ENCODE peak calls at places on chromosomes 6 and 20, in six cellular contexts. T is ovary, B is left ventricle myocardium inferior, D is NT2/D1, S is right cardiac atrium, H is lower lobe of right lung. I is an unnamed sample.

GRCh38 chr6:5778317-5778857 is 228.3 kb downstream of the NRN1 start:
- DNase-seq in T (no peak), B (no peak), D (no peak), S (no peak), H (no peak), I (no peak)

GRCh38 chr20:32444474-32445220 is 86.5 kb downstream of the ASXL1 start:
- DNase-seq in T (no peak), B (no peak), D (no peak), S (no peak), H (no peak), I (no peak)

GRCh38 chr20:38616457-38616856 is 14.8 kb downstream of the ARHGAP40 start:
- DNase-seq in T (no peak), B (no peak), D (no peak), S (no peak), H (no peak), I (no peak)

GRCh38 chr6:168584251-168584650 is 143.3 kb downstream of the SMOC2 start:
- DNase-seq in T (no peak), B (no peak), D (no peak), S (no peak), H (no peak), I (no peak)

GRCh38 chr6:166005401-166005845 is 162.2 kb downstream of the TBXT start:
- DNase-seq in T (peak; percentile 77), B (peak; percentile 70), D (no peak), S (peak; percentile 89), H (no peak), I (peak; percentile 63)

GRCh38 chr20:34680586-34680985 is 3.7 kb upstream of the PIGU start:
- DNase-seq in T (no peak), B (no peak), D (no peak), S (no peak), H (no peak), I (no peak)

GRCh38 chr6:136148523-136148922 is 101.6 kb downstream of the MTFR2 start:
- DNase-seq in T (no peak), B (no peak), D (no peak), S (no peak), H (no peak), I (no peak)

GRCh38 chr6:43220439-43220951 is 8.8 kb downstream of the DNPH1 start:
- DNase-seq in T (no peak), B (no peak), D (no peak), S (no peak), H (no peak), I (no peak)

GRCh38 chr6:28597217-28597835 is 71.6 kb downstream of the GPX5 start:
- DNase-seq in T (no peak), B (no peak), D (peak; percentile 44), S (no peak), H (no peak), I (no peak)

GRCh38 chr6:118469468-118469867 is 78.6 kb upstream of the PLN start:
- DNase-seq in T (peak; percentile 17), B (no peak), D (no peak), S (no peak), H (no peak), I (no peak)

GRCh38 chr6:123967900-123968299 is 164.2 kb downstream of the NKAIN2 start:
- DNase-seq in T (no peak), B (no peak), D (no peak), S (no peak), H (no peak), I (no peak)

GRCh38 chr6:81166770-81167169 is 585.7 kb downstream of the TENT5A start:
- DNase-seq in T (peak; percentile 20), B (no peak), D (no peak), S (no peak), H (no peak), I (no peak)

GRCh38 chr6:36028088-36028886 is 679 bp downstream of the MAPK14 start:
- DNase-seq in T (peak; percentile 32), B (peak; percentile 32), D (no peak), S (peak; percentile 73), H (peak; percentile 69), I (peak; percentile 52)

GRCh38 chr6:129102741-129103140 is 219.8 kb downstream of the LAMA2 start:
- DNase-seq in T (peak; percentile 74), B (peak; percentile 55), D (no peak), S (peak; percentile 63), H (no peak), I (no peak)

GRCh38 chr6:143754204-143754603 is 76.4 kb downstream of the PHACTR2 start:
- DNase-seq in T (no peak), B (no peak), D (no peak), S (no peak), H (no peak), I (no peak)

GRCh38 chr6:43142101-43142500 is 29.0 kb upstream of the SRF start:
- DNase-seq in T (no peak), B (no peak), D (no peak), S (no peak), H (no peak), I (no peak)

GRCh38 chr20:8331740-8332412 is 199.8 kb downstream of the PLCB1 start:
- DNase-seq in T (peak; percentile 24), B (peak; percentile 19), D (no peak), S (peak; percentile 52), H (no peak), I (peak; percentile 31)

GRCh38 chr20:20956586-20956985 is 149.6 kb downstream of the LINC00237 start:
- DNase-seq in T (no peak), B (no peak), D (no peak), S (no peak), H (no peak), I (no peak)

GRCh38 chr6:56764081-56764566 is 121.4 kb upstream of the DST start:
- DNase-seq in T (no peak), B (no peak), D (no peak), S (no peak), H (no peak), I (no peak)

GRCh38 chr20:40816039-40816352 is 127.0 kb upstream of the MAFB start:
- DNase-seq in T (no peak), B (no peak), D (no peak), S (no peak), H (no peak), I (no peak)

GRCh38 chr6:47321582-47321981 is 11.9 kb upstream of the TNFRSF21 start:
- DNase-seq in T (no peak), B (no peak), D (no peak), S (no peak), H (no peak), I (no peak)

GRCh38 chr20:48912065-48912464 is 9.4 kb upstream of the ARFGEF2 start:
- DNase-seq in T (no peak), B (no peak), D (no peak), S (no peak), H (no peak), I (no peak)

GRCh38 chr20:53847118-53847842 is 223.1 kb downstream of the BCAS1 start:
- DNase-seq in T (no peak), B (no peak), D (no peak), S (no peak), H (no peak), I (no peak)

GRCh38 chr20:49422176-49422575 is 60.3 kb downstream of the KCNB1 start:
- DNase-seq in T (no peak), B (no peak), D (no peak), S (no peak), H (no peak), I (no peak)

GRCh38 chr6:134287863-134288537 is 29.9 kb downstream of the SGK1 start:
- DNase-seq in T (no peak), B (no peak), D (no peak), S (no peak), H (no peak), I (no peak)

GRCh38 chr6:4258733-4259132 is 123.4 kb upstream of the ECI2 start:
- DNase-seq in T (no peak), B (no peak), D (no peak), S (no peak), H (no peak), I (no peak)

GRCh38 chr6:134077301-134077700 is 24.9 kb upstream of the SLC2A12 start:
- DNase-seq in T (no peak), B (no peak), D (no peak), S (no peak), H (no peak), I (no peak)

GRCh38 chr6:137451926-137452325 is 42.3 kb downstream of the OLIG3 start:
- DNase-seq in T (no peak), B (no peak), D (no peak), S (no peak), H (no peak), I (no peak)

GRCh38 chr6:137452331-137452894 is 41.8 kb downstream of the OLIG3 start:
- DNase-seq in T (no peak), B (no peak), D (no peak), S (no peak), H (no peak), I (no peak)
- H3K4me3 ChIP-seq in T (no peak overlapping the region), B (no peak overlapping the region), D (no peak overlapping the region), S (no peak overlapping the region), H (no peak overlapping the region), I (no peak overlapping the region)

GRCh38 chr6:98836025-98836961 is 1.9 kb downstream of the POU3F2 start:
- DNase-seq in T (no peak), B (no peak), D (no peak), S (no peak), H (no peak), I (no peak)
- H3K27me3 ChIP-seq in T (peaks cover 1% of the 10 kb centered on the region), B (peaks cover 99% of the 10 kb centered on the region), D (peaks cover 91% of the 10 kb centered on the region), S (peaks cover 8% of the 10 kb centered on the region), H (peaks cover 90% of the 10 kb centered on the region), I (peaks cover 40% of the 10 kb centered on the region)

GRCh38 chr6:140641412-140641811 is 1267.0 kb upstream of the CITED2 start:
- DNase-seq in T (no peak), B (no peak), D (no peak), S (no peak), H (no peak), I (no peak)
- H3K9me3 ChIP-seq in T (no peaks in the 10 kb centered on the region), B (peaks cover 8% of the 10 kb centered on the region), D (no peaks in the 10 kb centered on the region), S (no peaks in the 10 kb centered on the region), H (no peaks in the 10 kb centered on the region), I (peaks cover under 1% of the 10 kb centered on the region)

GRCh38 chr6:93420163-93420806 is 926 bp upstream of the EPHA7 start:
- DNase-seq in T (no peak), B (no peak), D (no peak), S (no peak), H (no peak), I (no peak)
- H3K4me3 ChIP-seq in T (peak overlapping the region; percentile 39), B (peak overlapping the region; percentile 76), D (peak overlapping the region; percentile 47), S (peak overlapping the region; percentile 88), H (peak overlapping the region; percentile 58), I (peak overlapping the region; percentile 67)

GRCh38 chr20:2753456-2754040 is 46.9 kb downstream of the CPXM1 start:
- DNase-seq in T (no peak), B (no peak), D (no peak), S (no peak), H (peak; percentile 27), I (no peak)
- H3K27me3 ChIP-seq in T (no peaks in the 10 kb centered on the region), B (peaks cover 97% of the 10 kb centered on the region), D (peaks cover 49% of the 10 kb centered on the region), S (no peaks in the 10 kb centered on the region), H (peaks cover 24% of the 10 kb centered on the region), I (peaks cover 84% of the 10 kb centered on the region)

GRCh38 chr20:31236953-31237352 is 20.5 kb upstream of the DEFB115 start:
- DNase-seq in T (no peak), B (no peak), D (no peak), S (no peak), H (no peak), I (no peak)
- H3K9me3 ChIP-seq in T (peaks cover 6% of the 10 kb centered on the region), B (peaks cover 100% of the 10 kb centered on the region), D (peaks cover 99% of the 10 kb centered on the region), S (peaks cover 2% of the 10 kb centered on the region), H (peaks cover 87% of the 10 kb centered on the region), I (peaks cover 59% of the 10 kb centered on the region)